ENCODE peak calls at places on chromosome 2, in four cellular contexts. I is retinal pigment epithelial cell, Z is fibroblast of lung, F is AG10803. Q is an unnamed sample.

GRCh38 chr2:67159929-67160328 is 237.2 kb upstream of the ETAA1 start:
- DNase-seq in I (no peak), Z (peak), F (no peak), Q (no peak)

GRCh38 chr2:21404827-21405625 is 281.3 kb downstream of the TDRD15 start:
- DNase-seq in I (no peak), Z (no peak), F (no peak), Q (no peak)

GRCh38 chr2:161952722-161953322 is 121.2 kb downstream of the DPP4 start:
- DNase-seq in I (no peak), Z (no peak), F (no peak), Q (no peak)

GRCh38 chr2:86224645-86225355 is 25.5 kb downstream of the MRPL35 start:
- DNase-seq in I (no peak), Z (no peak), F (no peak), Q (no peak)

GRCh38 chr2:206083602-206084467 is 2.1 kb downstream of the INO80D start:
- DNase-seq in I (no peak), Z (peak), F (no peak), Q (no peak)

GRCh38 chr2:237128026-237128703 is 42.5 kb downstream of the COPS8 start:
- DNase-seq in I (peak), Z (peak), F (peak), Q (peak)

GRCh38 chr2:196275646-196276352 is 104.4 kb upstream of the STK17B start:
- DNase-seq in I (no peak), Z (no peak), F (peak), Q (no peak)

GRCh38 chr2:231245253-231246094 is 47.0 kb downstream of the ARMC9 start:
- DNase-seq in I (no peak), Z (no peak), F (no peak), Q (no peak)

GRCh38 chr2:3610415-3610814 is 15.5 kb downstream of the COLEC11 start:
- DNase-seq in I (no peak), Z (no peak), F (no peak), Q (no peak)

GRCh38 chr2:234521536-234521935 is 24.7 kb upstream of the ARL4C start:
- DNase-seq in I (no peak), Z (no peak), F (no peak), Q (no peak)

GRCh38 chr2:46148369-46148736 is 148.9 kb upstream of the EPAS1 start:
- DNase-seq in I (no peak), Z (no peak), F (no peak), Q (no peak)

GRCh38 chr2:219434718-219435525 is at the start of gene SPEG:
- DNase-seq in I (no peak), Z (peak), F (no peak), Q (no peak)

GRCh38 chr2:130920417-130921030 is 83.8 kb downstream of the ARHGEF4 start:
- DNase-seq in I (peak), Z (peak), F (peak), Q (peak)

GRCh38 chr2:232418466-232419244 is 12.0 kb downstream of the ALPG start:
- DNase-seq in I (no peak), Z (peak), F (no peak), Q (no peak)

GRCh38 chr2:118945921-118946320 is 3.9 kb downstream of the MARCO start:
- DNase-seq in I (no peak), Z (no peak), F (no peak), Q (no peak)

GRCh38 chr2:55419514-55420243 is at the start of gene CCDC88A:
- DNase-seq in I (peak), Z (peak), F (peak), Q (peak)

GRCh38 chr2:21044694-21045371 is 960 bp upstream of the APOB start:
- DNase-seq in I (no peak), Z (no peak), F (no peak), Q (no peak)

GRCh38 chr2:99974275-99974674 is 168.1 kb downstream of the AFF3 start:
- DNase-seq in I (no peak), Z (peak), F (peak), Q (peak)

GRCh38 chr2:28601612-28602011 is 105.8 kb downstream of the PLB1 start:
- DNase-seq in I (no peak), Z (no peak), F (no peak), Q (no peak)

GRCh38 chr2:177281400-177282021 is 17.0 kb upstream of the NFE2L2 start:
- DNase-seq in I (no peak), Z (no peak), F (peak), Q (peak)

GRCh38 chr2:12771154-12771553 is 54.4 kb downstream of the TRIB2 start:
- DNase-seq in I (no peak), Z (no peak), F (no peak), Q (no peak)

GRCh38 chr2:231393149-231394131 is 2.1 kb upstream of the B3GNT7 start:
- DNase-seq in I (no peak), Z (no peak), F (no peak), Q (no peak)

GRCh38 chr2:128736689-128737545 is 418.2 kb upstream of the HS6ST1 start:
- DNase-seq in I (no peak), Z (peak), F (peak), Q (no peak)

GRCh38 chr2:161004379-161004778 is 155.8 kb upstream of the TANK start:
- DNase-seq in I (no peak), Z (peak), F (no peak), Q (no peak)

GRCh38 chr2:189661957-189662321 is 680 bp downstream of the ASNSD1 start:
- DNase-seq in I (no peak), Z (no peak), F (no peak), Q (no peak)

GRCh38 chr2:225842939-225843338 is 443.4 kb downstream of the NYAP2 start:
- DNase-seq in I (no peak), Z (peak), F (peak), Q (no peak)

GRCh38 chr2:57760448-57760847 is 286.2 kb upstream of the VRK2 start:
- DNase-seq in I (no peak), Z (no peak), F (no peak), Q (no peak)

GRCh38 chr2:45643095-45643494 is 8.4 kb upstream of the PRKCE start:
- DNase-seq in I (no peak), Z (peak), F (no peak), Q (no peak)

GRCh38 chr2:33340265-33340664 is 136.2 kb upstream of the RASGRP3 start:
- DNase-seq in I (no peak), Z (no peak), F (no peak), Q (peak)

GRCh38 chr2:208165059-208165458 is 1.7 kb upstream of the CRYGA start:
- DNase-seq in I (no peak), Z (no peak), F (no peak), Q (no peak)

GRCh38 chr2:130744287-130745117 is 10.8 kb upstream of the AMER3 start:
- DNase-seq in I (no peak), Z (no peak), F (no peak), Q (no peak)

GRCh38 chr2:168255866-168256265 is 8.5 kb upstream of the STK39 start:
- DNase-seq in I (no peak), Z (no peak), F (no peak), Q (no peak)

GRCh38 chr2:239958366-239958765 is 66.8 kb downstream of the NDUFA10 start:
- DNase-seq in I (no peak), Z (no peak), F (no peak), Q (no peak)

GRCh38 chr2:96554293-96555145 is 18.0 kb downstream of the ARID5A start:
- DNase-seq in I (no peak), Z (peak), F (peak), Q (no peak)

GRCh38 chr2:57160976-57161375 is 885.6 kb upstream of the VRK2 start:
- DNase-seq in I (no peak), Z (peak), F (no peak), Q (no peak)

GRCh38 chr2:54918647-54919280 is 131.5 kb downstream of the RTN4 start:
- DNase-seq in I (no peak), Z (no peak), F (no peak), Q (no peak)

GRCh38 chr2:201798252-201798918 is 8.0 kb upstream of the CDK15 start:
- DNase-seq in I (no peak), Z (peak), F (peak), Q (peak)
- H3K4me3 ChIP-seq in I (no peak), Z (no peak), F (no peak), Q (no peak)

DNA sequence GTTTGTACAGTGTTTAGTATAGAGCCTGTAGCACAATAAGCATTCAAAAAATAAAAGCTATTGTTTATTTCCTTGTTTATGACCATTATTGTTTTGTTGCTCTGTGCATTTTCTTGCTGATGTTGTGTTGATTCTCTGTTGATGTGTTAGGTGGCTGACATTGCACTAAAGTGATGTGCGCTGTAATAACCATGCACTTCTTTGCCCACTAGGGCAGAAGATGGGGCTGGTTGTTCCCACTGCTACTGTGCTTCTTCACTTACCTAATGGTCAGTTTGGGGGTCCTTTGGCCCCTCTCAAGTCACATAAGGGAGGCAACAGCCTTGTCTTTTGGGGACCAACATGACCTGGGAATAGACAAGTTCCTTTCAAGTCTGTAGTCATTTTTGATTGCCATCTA is 6.0 kb downstream of the SCG2 start:
- DNase-seq in I (no peak), Z (no peak), F (no peak), Q (no peak)
- H3K4me3 ChIP-seq in I (no peak), Z (no peak), F (no peak), Q (no peak)

GRCh38 chr2:106304612-106305184 is 110.6 kb upstream of the UXS1 start:
- DNase-seq in I (no peak), Z (no peak), F (no peak), Q (no peak)

GRCh38 chr2:106307860-106308259 is 113.8 kb upstream of the UXS1 start:
- DNase-seq in I (no peak), Z (no peak), F (no peak), Q (no peak)

DNA sequence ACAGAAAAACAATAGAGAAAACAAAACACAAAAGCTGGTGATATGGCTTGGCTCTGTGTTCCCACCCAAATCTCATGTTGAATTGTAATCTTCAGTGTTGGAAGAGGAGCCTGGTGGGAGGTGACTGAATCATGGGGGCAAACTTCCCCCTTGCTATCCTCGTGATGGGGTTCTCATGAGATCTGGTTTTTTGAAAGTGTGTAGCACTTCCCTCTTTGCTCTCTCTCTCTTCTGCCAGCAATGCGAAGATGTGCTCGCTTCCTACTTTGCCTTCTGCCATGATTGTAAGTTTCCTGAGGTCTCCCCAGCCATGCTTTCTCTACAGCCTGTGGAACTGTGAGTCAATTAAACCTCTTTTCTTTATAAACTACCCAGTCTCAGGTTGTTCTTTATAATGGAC is 112.3 kb upstream of the UXS1 start:
- DNase-seq in I (no peak), Z (no peak), F (no peak), Q (no peak)
- H3K4me3 ChIP-seq in I (no peak), Z (no peak), F (no peak), Q (no peak)

GRCh38 chr2:144432921-144433320 is 87.0 kb downstream of the ZEB2 start:
- DNase-seq in I (no peak), Z (peak), F (peak), Q (no peak)

GRCh38 chr2:144431384-144431783 is 88.5 kb downstream of the ZEB2 start:
- DNase-seq in I (no peak), Z (no peak), F (no peak), Q (no peak)

GRCh38 chr2:144430722-144431163 is 89.2 kb downstream of the ZEB2 start:
- DNase-seq in I (peak), Z (peak), F (peak), Q (no peak)

GRCh38 chr2:144429396-144430112 is 90.4 kb downstream of the ZEB2 start:
- DNase-seq in I (no peak), Z (no peak), F (no peak), Q (no peak)

DNA sequence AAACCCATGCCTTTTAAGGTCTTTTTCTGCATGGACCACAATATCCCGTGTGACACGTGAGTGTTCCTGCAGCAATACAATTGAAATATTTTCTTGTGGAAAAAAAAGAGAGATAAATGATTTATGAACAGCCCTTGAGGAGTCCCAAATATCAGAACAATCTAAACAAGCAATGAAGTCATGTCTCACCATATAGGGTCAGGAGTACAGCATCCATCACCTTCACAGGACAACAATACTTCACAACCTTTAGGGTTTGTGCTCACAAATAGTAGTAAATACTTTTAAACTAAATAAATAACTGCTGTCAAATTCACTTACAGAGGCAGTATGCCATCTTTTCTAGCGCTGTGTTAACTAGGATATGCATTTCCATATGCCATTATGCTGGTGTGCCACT is 87.9 kb downstream of the ZEB2 start:
- DNase-seq in I (no peak), Z (no peak), F (no peak), Q (no peak)
- H3K4me3 ChIP-seq in I (no peak), Z (no peak), F (no peak), Q (no peak)

GRCh38 chr2:68809324-68810240 is 61.6 kb downstream of the BMP10 start:
- DNase-seq in I (no peak), Z (no peak), F (no peak), Q (no peak)
- H3K4me3 ChIP-seq in I (no peak), Z (no peak), F (no peak), Q (no peak)

DNA sequence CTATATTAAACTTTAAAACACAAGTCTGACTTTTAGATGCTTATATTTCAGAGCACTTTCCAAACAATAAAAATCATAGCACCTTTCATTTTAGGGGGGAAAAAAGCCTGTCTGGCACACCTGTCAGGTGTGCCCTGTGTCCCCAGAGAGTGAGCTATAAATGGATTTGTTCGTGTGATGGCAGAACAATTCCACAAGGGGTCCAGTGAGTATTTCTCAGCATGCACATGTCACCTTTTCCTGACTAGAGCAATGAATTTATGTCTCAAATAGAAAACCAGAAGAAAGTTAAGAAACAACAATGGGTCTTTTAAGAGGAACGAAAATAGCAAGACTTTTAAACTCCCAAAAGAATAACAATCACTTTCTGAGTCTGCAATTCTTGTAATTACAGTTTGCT is 55.9 kb downstream of the ACVR1C start:
- DNase-seq in I (no peak), Z (peak), F (no peak), Q (no peak)
- H3K4me3 ChIP-seq in I (no peak), Z (no peak), F (no peak), Q (no peak)

GRCh38 chr2:97991081-97991856 is 4.5 kb downstream of the TMEM131 start:
- DNase-seq in I (no peak), Z (no peak), F (no peak), Q (no peak)

GRCh38 chr2:97995734-97996624 is at the start of gene TMEM131:
- DNase-seq in I (peak), Z (peak), F (peak), Q (peak)

GRCh38 chr2:97995026-97995733 is 568 bp downstream of the TMEM131 start:
- DNase-seq in I (no peak), Z (peak), F (peak), Q (no peak)

GRCh38 chr2:97993926-97994325 is 1.8 kb downstream of the TMEM131 start:
- DNase-seq in I (no peak), Z (no peak), F (no peak), Q (no peak)

GRCh38 chr2:97992836-97993825 is 2.6 kb downstream of the TMEM131 start:
- DNase-seq in I (no peak), Z (peak), F (peak), Q (no peak)
- H3K4me3 ChIP-seq in I (no peak), Z (peak), F (peak), Q (peak)

DNA sequence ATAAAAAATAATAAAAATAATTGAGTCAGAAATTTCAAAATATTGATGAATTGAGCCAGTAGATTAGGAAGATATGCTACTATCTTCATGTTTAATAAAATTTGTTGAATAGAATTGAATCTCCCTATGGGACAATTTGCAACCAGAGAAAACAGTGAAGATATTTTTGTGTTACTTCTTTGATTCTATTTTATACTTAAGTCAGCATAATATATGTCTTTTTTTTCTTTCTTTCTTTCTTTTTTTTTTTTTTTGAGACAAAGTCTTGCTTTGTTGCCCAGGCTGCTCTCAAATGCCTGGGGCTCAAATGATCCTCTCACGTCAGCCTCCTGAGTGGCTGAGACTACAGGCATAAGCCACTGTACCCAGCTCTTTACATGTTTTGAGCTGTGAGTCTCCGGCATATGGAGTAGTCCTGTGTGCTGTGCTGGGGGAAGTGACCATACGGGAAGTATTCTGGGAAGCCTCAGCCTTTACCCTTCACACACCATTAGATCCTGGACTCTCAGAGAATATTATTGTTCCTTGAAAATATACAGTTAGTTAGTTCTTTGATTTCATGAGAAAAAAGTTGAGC is 13.8 kb upstream of the IAH1 start:
- DNase-seq in I (no peak), Z (no peak), F (no peak), Q (no peak)
- H3K4me3 ChIP-seq in I (no peak), Z (no peak), F (no peak), Q (no peak)

GRCh38 chr2:171785450-171785849 is 98.2 kb downstream of the DYNC1I2 start:
- DNase-seq in I (no peak), Z (no peak), F (no peak), Q (no peak)

GRCh38 chr2:171792157-171792556 is 101.9 kb downstream of the SLC25A12 start:
- DNase-seq in I (no peak), Z (no peak), F (no peak), Q (no peak)

GRCh38 chr2:171788316-171788993 is 101.2 kb downstream of the DYNC1I2 start:
- DNase-seq in I (no peak), Z (no peak), F (no peak), Q (no peak)

GRCh38 chr2:171789956-171790355 is 102.7 kb downstream of the DYNC1I2 start:
- DNase-seq in I (no peak), Z (no peak), F (no peak), Q (no peak)

DNA sequence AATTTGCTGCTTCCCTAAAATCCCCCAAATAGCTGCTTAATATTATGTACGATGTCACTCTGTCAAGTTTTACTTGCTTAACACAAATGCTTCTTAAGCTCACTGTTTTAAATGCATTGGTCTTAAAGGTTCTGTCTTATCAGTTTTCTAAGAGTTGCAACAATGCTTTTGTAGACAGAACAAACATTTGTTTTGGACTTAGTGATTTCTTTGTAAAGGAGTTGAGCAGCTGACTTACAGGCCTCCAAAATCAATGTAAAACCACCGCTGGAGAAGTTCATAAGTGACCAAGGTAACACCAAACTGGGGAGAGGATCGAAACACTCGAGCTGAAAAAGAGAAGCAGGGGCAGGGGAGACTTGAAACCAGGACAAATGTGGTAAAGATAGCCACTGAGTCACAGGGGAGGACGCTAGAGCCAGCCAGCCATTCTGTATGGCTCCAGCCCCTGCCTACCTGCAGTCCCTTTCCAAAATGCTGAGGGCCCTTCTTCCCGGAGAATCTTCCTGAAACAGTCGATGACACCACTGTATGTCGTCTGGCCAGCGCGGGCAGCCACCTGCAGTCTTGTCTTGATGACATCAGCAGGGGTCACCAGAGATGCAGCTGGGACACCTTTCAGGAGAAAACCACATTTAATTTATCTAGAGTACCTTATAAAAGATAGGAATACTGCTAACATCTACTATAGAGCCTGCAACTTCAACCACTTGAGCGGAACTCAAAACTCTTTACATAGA is 100.2 kb downstream of the DYNC1I2 start:
- DNase-seq in I (no peak), Z (no peak), F (no peak), Q (no peak)
- H3K4me3 ChIP-seq in I (no peak), Z (no peak), F (no peak), Q (no peak)